ENCODE peak calls at places on chromosomes 6 and 20, in seven cellular contexts. One of them, this sample, is unnamed.

GRCh38 chr6:154167163-154167562 is 128.1 kb downstream of the OPRM1 start:
- DNase-seq in GM18507: no peak
- DNase-seq in skeletal muscle cell: no peak
- DNase-seq in RWPE1: no peak
- DNase-seq in lower leg skin: no peak
- DNase-seq in foreskin fibroblast: no peak
- DNase-seq in activated CD4-positive, CD25-positive, alpha-beta regulatory T cell: no peak
- DNase-seq in this sample: no peak

GRCh38 chr6:111768431-111768770 is 104.9 kb downstream of the FYN start:
- DNase-seq in foreskin fibroblast: no peak
- DNase-seq in skeletal muscle cell: no peak
- DNase-seq in activated CD4-positive, CD25-positive, alpha-beta regulatory T cell: no peak
- DNase-seq in lower leg skin: no peak
- DNase-seq in GM18507: no peak
- DNase-seq in RWPE1: no peak
- DNase-seq in this sample: no peak

GRCh38 chr6:69026243-69026642 is 391.2 kb downstream of the ADGRB3 start:
- DNase-seq in GM18507: no peak
- DNase-seq in skeletal muscle cell: peak
- DNase-seq in foreskin fibroblast: peak
- DNase-seq in RWPE1: no peak
- DNase-seq in activated CD4-positive, CD25-positive, alpha-beta regulatory T cell: no peak
- DNase-seq in lower leg skin: no peak
- DNase-seq in this sample: no peak

GRCh38 chr6:128882991-128883571 is at the start of gene LAMA2:
- DNase-seq in lower leg skin: peak
- DNase-seq in RWPE1: no peak
- DNase-seq in activated CD4-positive, CD25-positive, alpha-beta regulatory T cell: no peak
- DNase-seq in skeletal muscle cell: peak
- DNase-seq in foreskin fibroblast: peak
- DNase-seq in GM18507: no peak
- DNase-seq in this sample: peak

GRCh38 chr6:125257351-125257750 is 44.4 kb downstream of the HDDC2 start:
- DNase-seq in RWPE1: no peak
- DNase-seq in lower leg skin: no peak
- DNase-seq in GM18507: no peak
- DNase-seq in skeletal muscle cell: no peak
- DNase-seq in activated CD4-positive, CD25-positive, alpha-beta regulatory T cell: no peak
- DNase-seq in foreskin fibroblast: no peak
- DNase-seq in this sample: no peak

GRCh38 chr6:26431258-26432162 is 8.8 kb upstream of the BTN3A3 start:
- DNase-seq in RWPE1: no peak
- DNase-seq in activated CD4-positive, CD25-positive, alpha-beta regulatory T cell: no peak
- DNase-seq in foreskin fibroblast: no peak
- DNase-seq in GM18507: no peak
- DNase-seq in skeletal muscle cell: peak
- DNase-seq in lower leg skin: peak
- DNase-seq in this sample: peak

GRCh38 chr20:52682271-52682670 is 289.9 kb upstream of the TSHZ2 start:
- DNase-seq in activated CD4-positive, CD25-positive, alpha-beta regulatory T cell: no peak
- DNase-seq in skeletal muscle cell: no peak
- DNase-seq in foreskin fibroblast: no peak
- DNase-seq in RWPE1: no peak
- DNase-seq in lower leg skin: no peak
- DNase-seq in GM18507: no peak
- DNase-seq in this sample: no peak

GRCh38 chr6:138609801-138610430 is 110.6 kb upstream of the NHSL1 start:
- DNase-seq in lower leg skin: no peak
- DNase-seq in skeletal muscle cell: no peak
- DNase-seq in RWPE1: no peak
- DNase-seq in activated CD4-positive, CD25-positive, alpha-beta regulatory T cell: no peak
- DNase-seq in GM18507: no peak
- DNase-seq in foreskin fibroblast: no peak
- DNase-seq in this sample: no peak

GRCh38 chr6:23137596-23137995 is 568.2 kb downstream of the HDGFL1 start:
- DNase-seq in foreskin fibroblast: no peak
- DNase-seq in GM18507: no peak
- DNase-seq in RWPE1: no peak
- DNase-seq in activated CD4-positive, CD25-positive, alpha-beta regulatory T cell: no peak
- DNase-seq in skeletal muscle cell: no peak
- DNase-seq in lower leg skin: no peak
- DNase-seq in this sample: no peak

GRCh38 chr6:138570716-138571020 is 71.4 kb upstream of the NHSL1 start:
- DNase-seq in foreskin fibroblast: no peak
- DNase-seq in skeletal muscle cell: no peak
- DNase-seq in GM18507: no peak
- DNase-seq in lower leg skin: no peak
- DNase-seq in RWPE1: no peak
- DNase-seq in activated CD4-positive, CD25-positive, alpha-beta regulatory T cell: no peak
- DNase-seq in this sample: no peak

GRCh38 chr20:48951041-48951440 is 29.5 kb downstream of the ARFGEF2 start:
- DNase-seq in activated CD4-positive, CD25-positive, alpha-beta regulatory T cell: no peak
- DNase-seq in GM18507: no peak
- DNase-seq in foreskin fibroblast: no peak
- DNase-seq in RWPE1: no peak
- DNase-seq in lower leg skin: no peak
- DNase-seq in skeletal muscle cell: no peak
- DNase-seq in this sample: no peak

GRCh38 chr20:49956689-49957443 is 20.7 kb downstream of the RNF114 start:
- DNase-seq in RWPE1: no peak
- DNase-seq in lower leg skin: no peak
- DNase-seq in activated CD4-positive, CD25-positive, alpha-beta regulatory T cell: no peak
- DNase-seq in GM18507: no peak
- DNase-seq in foreskin fibroblast: no peak
- DNase-seq in skeletal muscle cell: no peak
- DNase-seq in this sample: no peak

GRCh38 chr20:568097-568864 is 24.7 kb upstream of the CSNK2A1 start:
- DNase-seq in foreskin fibroblast: no peak
- DNase-seq in GM18507: no peak
- DNase-seq in lower leg skin: no peak
- DNase-seq in RWPE1: no peak
- DNase-seq in skeletal muscle cell: no peak
- DNase-seq in activated CD4-positive, CD25-positive, alpha-beta regulatory T cell: no peak
- DNase-seq in this sample: no peak

This sample was measured in tibial artery.